ENCODE peak calls at places on chromosomes 16 and 17, in five cellular contexts. L is neuronal stem cell, A is IMR-90, V is H1, E is mesenchymal stem cell. B is an unnamed sample.

GRCh38 chr16:1535391-1536291 is 2.2 kb downstream of the TMEM204 start:
- DNase-seq in A (no peak), L (no peak), E (no peak), V (no peak), B (no peak)

GRCh38 chr17:66399441-66399840 is 97.0 kb downstream of the PRKCA start:
- DNase-seq in E (no peak), V (no peak), L (no peak), A (no peak), B (no peak)

GRCh38 chr17:31487648-31488263 is 96.3 kb downstream of the RAB11FIP4 start:
- DNase-seq in V (peak; percentile 86), E (peak; percentile 23), L (peak; percentile 79), A (peak; percentile 16), B (peak; percentile 99)

GRCh38 chr17:44601574-44602372 is 44.5 kb downstream of the FZD2 start:
- DNase-seq in V (no peak), L (no peak), E (no peak), A (peak; percentile 60), B (no peak)

GRCh38 chr16:17629936-17630335 is 159.2 kb upstream of the XYLT1 start:
- DNase-seq in V (no peak), A (no peak), E (no peak), L (no peak), B (no peak)

GRCh38 chr16:638836-639235 is 2.7 kb upstream of the METTL26 start:
- DNase-seq in A (no peak), V (no peak), E (no peak), L (no peak), B (no peak)

GRCh38 chr16:88926374-88926990 is 50.5 kb downstream of the CBFA2T3 start:
- DNase-seq in A (no peak), V (no peak), L (no peak), E (peak; percentile 14), B (no peak)

GRCh38 chr16:22014271-22014873 is 6.5 kb downstream of the MOSMO start:
- DNase-seq in E (no peak), A (no peak), V (no peak), L (no peak), B (no peak)

GRCh38 chr16:71246309-71246708 is 15.8 kb upstream of the HYDIN start:
- DNase-seq in L (no peak), A (no peak), V (no peak), E (no peak), B (no peak)

GRCh38 chr17:78706271-78706915 is 75.7 kb downstream of the CYTH1 start:
- DNase-seq in L (no peak), E (no peak), V (no peak), A (peak; percentile 58), B (no peak)

GRCh38 chr17:21551081-21551881 is 141.0 kb upstream of the KCNJ18 start:
- DNase-seq in A (peak; percentile 89), E (peak; percentile 79), V (peak; percentile 75), L (peak; percentile 54), B (no peak)

GRCh38 chr16:82963653-82964052 is 336.9 kb downstream of the CDH13 start:
- DNase-seq in A (no peak), L (no peak), V (no peak), E (no peak), B (no peak)

GRCh38 chr16:14486520-14487303 is 143.3 kb downstream of the PARN start:
- DNase-seq in L (no peak), A (peak; percentile 94), E (peak; percentile 92), V (no peak), B (peak; percentile 49)

GRCh38 chr16:2785101-2785991 is 2.0 kb downstream of the PRSS33 start:
- DNase-seq in V (no peak), A (no peak), E (no peak), L (no peak), B (peak; percentile 45)

GRCh38 chr17:41800601-41801373 is 11.0 kb downstream of the P3H4 start:
- DNase-seq in E (peak; percentile 73), A (no peak), V (peak; percentile 87), L (no peak), B (peak; percentile 100)

GRCh38 chr16:87490091-87490798 is 2.6 kb downstream of the ZCCHC14 start:
- DNase-seq in V (no peak), L (no peak), E (no peak), A (no peak), B (no peak)

GRCh38 chr17:3679186-3680126 is 10.8 kb downstream of the EMC6 start:
- DNase-seq in L (no peak), A (no peak), E (no peak), V (peak; percentile 47), B (no peak)

GRCh38 chr17:80482555-80483308 is 6.3 kb upstream of the NPTX1 start:
- DNase-seq in A (no peak), V (no peak), E (no peak), L (no peak), B (no peak)

GRCh38 chr16:1300664-1301476 is 8.6 kb upstream of the UBE2I start:
- DNase-seq in A (peak; percentile 22), E (peak; percentile 54), L (peak; percentile 57), V (peak; percentile 94), B (peak; percentile 87)

GRCh38 chr17:61240851-61241468 is 158.7 kb upstream of the TBX2 start:
- DNase-seq in E (no peak), A (no peak), L (no peak), V (no peak), B (no peak)

GRCh38 chr17:49696233-49696761 is 11.5 kb downstream of the SLC35B1 start:
- DNase-seq in V (no peak), A (peak; percentile 17), E (no peak), L (no peak), B (no peak)

GRCh38 chr17:41785091-41785875 is 1.2 kb downstream of the JUP start:
- DNase-seq in V (peak; percentile 80), L (peak; percentile 90), E (peak; percentile 54), A (no peak), B (peak; percentile 97)

GRCh38 chr16:29784901-29785500 is 5.5 kb upstream of the KIF22 start:
- DNase-seq in A (peak; percentile 22), E (peak; percentile 77), L (peak; percentile 48), V (peak; percentile 95), B (peak; percentile 92)

GRCh38 chr17:59561042-59561441 is 4.4 kb upstream of the DHX40 start:
- DNase-seq in L (no peak), E (peak; percentile 22), A (peak; percentile 3), V (no peak), B (peak; percentile 56)

GRCh38 chr17:73820686-73821448 is 176.6 kb upstream of the SDK2 start:
- DNase-seq in L (peak; percentile 29), V (peak; percentile 77), A (no peak), E (no peak), B (peak; percentile 94)

GRCh38 chr17:19409509-19409908 is 1.5 kb upstream of the RNF112 start:
- DNase-seq in E (peak; percentile 44), A (peak; percentile 91), L (no peak), V (no peak), B (no peak)

GRCh38 chr17:63291243-63291642 is 154.9 kb downstream of the CYB561 start:
- DNase-seq in V (no peak), A (no peak), E (no peak), L (no peak), B (no peak)

GRCh38 chr16:23948949-23949392 is 113.2 kb downstream of the PRKCB start:
- DNase-seq in E (no peak), A (no peak), V (no peak), L (no peak), B (no peak)

GRCh38 chr17:11268176-11268575 is 27.2 kb downstream of the SHISA6 start:
- DNase-seq in A (no peak), V (no peak), E (no peak), L (no peak), B (no peak)

GRCh38 chr17:71287246-71287828 is 833.5 kb upstream of the SOX9 start:
- DNase-seq in A (no peak), V (peak; percentile 46), E (no peak), L (no peak), B (peak; percentile 31)
- H2AFZ ChIP-seq in A (peak overlapping the region; percentile 44), V (peak overlapping the region; percentile 46), E (peak overlapping the region; percentile 10), L (no peak overlapping the region), B (no peak overlapping the region)

DNA sequence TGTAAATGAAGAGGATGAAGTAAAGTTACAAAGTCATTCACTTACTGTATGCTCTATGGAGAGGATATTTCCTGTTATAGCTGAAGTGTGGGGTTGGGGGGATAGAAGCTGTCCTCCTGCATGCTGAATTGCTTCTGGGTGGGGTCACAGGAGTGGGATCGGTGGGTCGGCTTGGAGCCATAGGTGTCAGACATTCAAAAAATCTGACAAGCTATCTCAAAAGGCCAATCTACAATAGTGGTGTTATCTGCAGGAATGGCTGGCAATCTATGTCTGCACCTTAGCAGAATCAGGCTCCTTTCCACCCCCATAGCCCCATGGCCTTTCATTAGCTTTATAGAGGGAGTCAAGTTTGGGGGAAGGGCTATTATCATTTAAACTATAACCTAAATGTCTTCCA is 104.9 kb downstream of the ABCC12 start:
- DNase-seq in V (no peak), L (no peak), A (no peak), E (no peak), B (no peak)
- H3K18ac ChIP-seq in V (no peak overlapping the region), L (no peak overlapping the region), A (no peak overlapping the region), E (no peak overlapping the region), B (no peak overlapping the region)

GRCh38 chr16:57003439-57004386 is 14.4 kb downstream of the NLRC5 start:
- DNase-seq in V (no peak), L (no peak), A (no peak), E (no peak), B (no peak)
- H3K4me1 ChIP-seq in V (peaks cover 11% of the 10 kb centered on the region), L (peaks cover 9% of the 10 kb centered on the region), A (peaks cover 16% of the 10 kb centered on the region), E (peaks cover 5% of the 10 kb centered on the region), B (peaks cover 3% of the 10 kb centered on the region)

DNA sequence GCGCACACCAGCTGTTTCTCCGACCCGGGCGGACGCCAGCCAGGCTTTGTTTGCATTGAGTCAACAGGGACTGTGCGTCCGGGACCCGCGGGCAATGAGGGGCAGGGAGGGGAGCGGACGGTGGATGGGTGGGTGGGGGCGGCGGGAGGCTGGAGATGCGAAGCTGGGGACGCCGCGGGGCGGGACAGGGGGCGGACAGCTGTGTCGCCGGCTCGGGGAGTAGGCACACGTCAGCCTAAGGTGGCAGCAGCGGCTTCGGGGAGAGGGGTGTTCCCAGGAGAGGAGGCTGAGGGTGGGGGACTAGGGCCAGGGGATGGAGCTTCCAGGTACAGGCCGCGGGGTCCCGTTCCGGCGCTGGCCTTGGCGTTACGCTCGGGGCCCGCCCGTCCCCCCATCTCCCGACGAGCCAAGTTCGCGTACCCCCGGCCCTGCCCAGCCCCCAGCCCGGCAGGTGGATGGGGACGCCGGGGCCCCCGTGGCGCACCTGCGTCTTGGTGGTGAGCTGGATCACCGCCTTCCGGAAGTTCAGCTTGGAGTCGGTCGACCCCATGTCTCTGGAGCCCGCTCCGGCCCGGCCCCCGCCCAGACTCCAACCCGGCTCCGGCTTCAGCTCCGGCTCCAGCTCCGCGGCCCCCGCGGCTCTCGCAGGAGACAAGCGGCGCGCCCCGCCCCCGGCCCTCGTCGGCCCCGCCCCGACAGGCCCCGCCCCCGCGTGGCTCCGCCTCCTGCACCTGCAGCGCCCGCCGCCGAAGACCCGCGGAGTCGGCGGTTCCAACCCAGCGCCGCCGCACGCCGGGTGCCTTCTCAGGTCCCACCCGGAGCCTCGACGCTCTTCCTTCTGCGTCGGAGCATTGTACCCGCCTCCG is at the start of gene HID1:
- DNase-seq in E (no peak), L (peak; percentile 68), V (peak; percentile 91), A (no peak), B (peak; percentile 93)
- H2AFZ ChIP-seq in E (peak within 1 kb of the TSS; percentile 36), L (peak within 1 kb of the TSS; percentile 91), V (peak within 1 kb of the TSS; percentile 89), A (peak within 1 kb of the TSS; percentile 88), B (no peak within 1 kb of the TSS)